ENCODE peak calls at places on chromosomes 4 and X, in ten cellular contexts. F is BE2C, W is IMR-90, L is transverse colon, U is progenitor cell of endocrine pancreas, M is mesothelial cell of epicardium, C is lung, I is fibroblast of lung, X is right lobe of liver, V is AG04450. H is an unnamed sample.
A peak's percentile ranks its signal among the peaks of the same experiment; 100 is the strongest.

GRCh38 chr4:7421356-7422097 is 13.2 kb downstream of the PSAPL1 start:
- DNase-seq in F (peak; percentile 1), W (no peak), L (no peak), U (no peak), M (peak; percentile 29), C (no peak), I (no peak), X (peak; percentile 8), V (no peak), H (no peak)

GRCh38 chr4:4397441-4397819 is 10.5 kb downstream of the NSG1 start:
- DNase-seq in F (no peak), W (no peak), L (no peak), U (no peak), M (no peak), C (no peak), I (no peak), X (no peak), V (no peak), H (no peak)

GRCh38 chr4:102517753-102518152 is 16.6 kb downstream of the NFKB1 start:
- DNase-seq in F (no peak), W (no peak), L (no peak), U (no peak), M (no peak), C (no peak), I (no peak), X (no peak), V (no peak), H (no peak)

GRCh38 chr4:46329118-46329976 is 60.6 kb downstream of the GABRA2 start:
- DNase-seq in F (peak; percentile 42), W (peak; percentile 61), L (peak; percentile 14), U (peak; percentile 11), M (no peak), C (no peak), I (peak; percentile 61), X (no peak), V (peak; percentile 7), H (peak; percentile 44)

GRCh38 chr4:38001927-38002326 is 41.7 kb downstream of the PTTG2 start:
- DNase-seq in F (no peak), W (no peak), L (no peak), U (no peak), M (no peak), C (no peak), I (no peak), X (no peak), V (no peak), H (no peak)

GRCh38 chrX:43741843-43742573 is 85.9 kb downstream of the MAOA start:
- DNase-seq in F (no peak), W (no peak), L (no peak), U (no peak), M (no peak), C (no peak), I (peak; percentile 74), X (no peak), V (no peak), H (peak; percentile 82)

GRCh38 chr4:125115476-125115875 is 199.3 kb upstream of the FAT4 start:
- DNase-seq in F (no peak), W (peak; percentile 41), L (no peak), U (no peak), M (no peak), C (no peak), I (peak; percentile 21), X (no peak), V (no peak), H (peak; percentile 30)

GRCh38 chr4:27149541-27150212 is 289.0 kb downstream of the STIM2 start:
- DNase-seq in F (no peak), W (peak; percentile 37), L (no peak), U (no peak), M (no peak), C (no peak), I (peak; percentile 7), X (no peak), V (no peak), H (peak; percentile 83)

GRCh38 chr4:41746440-41747229 is 1.9 kb downstream of the PHOX2B start:
- DNase-seq in F (no peak), W (no peak), L (no peak), U (no peak), M (no peak), C (no peak), I (no peak), X (no peak), V (no peak), H (no peak)

GRCh38 chr4:67428819-67429218 is 116.5 kb downstream of the CENPC start:
- DNase-seq in F (no peak), W (no peak), L (no peak), U (no peak), M (no peak), C (no peak), I (no peak), X (no peak), V (no peak), H (no peak)

GRCh38 chrX:100615015-100615414 is 21.6 kb downstream of the TSPAN6 start:
- DNase-seq in F (no peak), W (peak; percentile 68), L (peak; percentile 18), U (no peak), M (no peak), C (no peak), I (peak; percentile 67), X (no peak), V (peak; percentile 10), H (peak; percentile 75)

GRCh38 chr4:134700251-134700650 is 498.7 kb upstream of the PABPC4L start:
- DNase-seq in F (no peak), W (no peak), L (no peak), U (no peak), M (no peak), C (no peak), I (no peak), X (no peak), V (no peak), H (no peak)

GRCh38 chr4:20260821-20261220 is 9.1 kb downstream of the SLIT2 start:
- DNase-seq in F (no peak), W (no peak), L (no peak), U (no peak), M (no peak), C (no peak), I (no peak), X (no peak), V (no peak), H (no peak)

DNA sequence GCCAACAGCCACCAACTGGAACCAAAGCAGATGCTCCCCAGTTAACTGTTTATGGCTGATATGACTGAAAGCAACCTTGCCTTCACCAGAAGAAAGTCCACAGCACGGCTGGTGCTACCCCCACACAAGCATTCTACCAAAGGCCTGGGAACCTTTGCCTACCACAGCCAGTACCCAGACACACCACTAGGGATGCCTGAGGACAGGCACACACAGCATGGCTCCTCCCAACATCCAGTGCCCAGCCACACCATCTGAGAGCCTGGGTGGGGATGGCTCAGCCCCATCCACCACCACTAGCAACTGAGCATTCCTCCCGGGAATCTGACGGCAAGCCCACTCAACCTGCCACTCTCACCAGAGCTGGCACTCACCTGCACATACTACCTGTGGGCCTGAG is 178.6 kb downstream of the SLC7A11 start:
- DNase-seq in F (no peak), W (no peak), L (no peak), U (no peak), M (no peak), C (no peak), I (no peak), X (no peak), V (no peak), H (no peak)
- TF ChIP-seq CTCF in F (peak; percentile 17), W (no peak), L (no peak), U (no peak), M (no peak), C (no peak), I (no peak), X (no peak), V (no peak), H (no peak)

GRCh38 chrX:119753001-119753400 is 5.4 kb upstream of the SOWAHD start:
- DNase-seq in F (no peak), W (no peak), L (no peak), U (no peak), M (no peak), C (no peak), I (no peak), X (no peak), V (no peak), H (no peak)

GRCh38 chrX:119757646-119757978 is 776 bp upstream of the SOWAHD start:
- DNase-seq in F (no peak), W (no peak), L (no peak), U (no peak), M (no peak), C (no peak), I (no peak), X (no peak), V (no peak), H (no peak)

GRCh38 chrX:119756926-119757635 is 1.3 kb upstream of the SOWAHD start:
- DNase-seq in F (no peak), W (no peak), L (peak; percentile 26), U (no peak), M (no peak), C (no peak), I (no peak), X (no peak), V (no peak), H (no peak)

GRCh38 chrX:119755981-119756533 is 2.3 kb upstream of the SOWAHD start:
- DNase-seq in F (no peak), W (peak; percentile 73), L (peak; percentile 51), U (no peak), M (no peak), C (no peak), I (peak; percentile 59), X (no peak), V (peak; percentile 29), H (no peak)

GRCh38 chrX:119753639-119754257 is 4.6 kb upstream of the SOWAHD start:
- DNase-seq in F (peak; percentile 42), W (peak; percentile 24), L (peak; percentile 32), U (no peak), M (no peak), C (no peak), I (peak; percentile 40), X (no peak), V (no peak), H (peak; percentile 51)
- TF ChIP-seq CTCF in F (peak; percentile 59), W (peak; percentile 45), L (peak; percentile 54), U (peak; percentile 46), M (peak; percentile 44), C (peak; percentile 3), I (peak; percentile 47), X (peak; percentile 40), V (peak; percentile 38), H (peak; percentile 47)

DNA sequence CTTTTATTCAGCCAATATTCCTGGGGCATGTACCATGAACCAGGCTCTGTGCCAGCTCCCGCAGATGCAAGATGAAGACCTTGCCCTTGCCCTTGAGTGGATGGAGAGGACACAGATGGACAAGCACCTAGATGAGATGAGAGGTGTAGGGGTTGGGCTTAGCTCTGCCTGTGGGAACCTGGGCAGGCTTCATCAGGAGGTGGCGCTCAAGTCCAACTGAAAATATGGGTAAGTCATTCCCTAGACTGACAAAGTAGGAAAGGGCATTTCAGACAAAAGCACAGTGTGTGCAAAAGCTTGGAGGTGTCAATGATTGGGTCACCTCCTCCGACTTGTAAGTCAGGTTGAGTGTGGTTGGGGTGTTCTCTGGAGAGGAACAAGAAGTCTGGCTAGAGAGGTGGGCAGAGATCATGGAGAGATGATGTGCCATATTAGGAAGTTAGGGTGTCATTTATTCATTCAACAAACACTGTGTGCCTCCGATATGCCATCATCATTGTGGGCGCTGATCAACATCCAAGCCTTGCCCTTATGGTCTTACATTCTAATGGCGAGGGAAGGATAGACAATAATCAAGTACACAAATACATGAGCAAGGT is 64.6 kb downstream of the ANAPC4 start:
- DNase-seq in F (peak; percentile 41), W (peak; percentile 59), L (peak; percentile 57), U (peak; percentile 30), M (peak; percentile 66), C (peak; percentile 83), I (peak; percentile 55), X (peak; percentile 52), V (peak; percentile 7), H (peak; percentile 58)
- TF ChIP-seq CTCF in F (peak; percentile 62), W (peak; percentile 65), L (peak; percentile 43), U (peak; percentile 73), M (no peak), C (peak; percentile 40), I (peak; percentile 71), X (peak; percentile 72), V (peak; percentile 71), H (peak; percentile 72)

GRCh38 chr4:111675746-111676145 is 469.5 kb upstream of the FAM241A start:
- DNase-seq in F (no peak), W (no peak), L (no peak), U (no peak), M (no peak), C (no peak), I (no peak), X (no peak), V (no peak), H (no peak)
- TF ChIP-seq CTCF in F (no peak), W (no peak), L (no peak), U (no peak), M (no peak), C (no peak), I (no peak), X (no peak), V (no peak), H (no peak)